ENCODE peak calls at places on chromosomes 16 and 17, in ten cellular contexts. R, W, J, C, E, L, Q, U, D and O are unnamed samples.

GRCh38 chr16:64475627-64476351 is 646.1 kb downstream of the CDH11 start:
- DNase-seq in R (peak), W (peak), J (no peak), C (no peak), E (no peak), L (no peak), Q (no peak), U (no peak), D (no peak), O (no peak)

GRCh38 chr16:48590476-48590875 is 19.5 kb downstream of the N4BP1 start:
- DNase-seq in R (no peak), W (no peak), J (no peak), C (no peak), E (no peak), L (no peak), Q (no peak), U (no peak), D (no peak), O (no peak)

GRCh38 chr17:31269597-31269996 is 27.4 kb downstream of the OMG start:
- DNase-seq in R (peak), W (peak), J (peak), C (no peak), E (no peak), L (no peak), Q (no peak), U (no peak), D (no peak), O (no peak)

GRCh38 chr17:81339180-81339501 is 44.0 kb upstream of the SLC38A10 start:
- DNase-seq in R (no peak), W (no peak), J (peak), C (no peak), E (no peak), L (no peak), Q (no peak), U (no peak), D (no peak), O (no peak)

GRCh38 chr16:89858973-89859808 is 14.2 kb upstream of the TCF25 start:
- DNase-seq in R (no peak), W (no peak), J (no peak), C (no peak), E (no peak), L (no peak), Q (no peak), U (no peak), D (no peak), O (no peak)

GRCh38 chr17:43608313-43608712 is 53.4 kb downstream of the MEOX1 start:
- DNase-seq in R (no peak), W (no peak), J (no peak), C (no peak), E (no peak), L (no peak), Q (no peak), U (no peak), D (peak), O (no peak)

GRCh38 chr17:75152971-75153853 is 1.1 kb downstream of the JPT1 start:
- DNase-seq in R (no peak), W (peak), J (peak), C (no peak), E (no peak), L (no peak), Q (no peak), U (peak), D (no peak), O (no peak)

GRCh38 chr16:26598061-26598460 is 468.7 kb upstream of the C16orf82 start:
- DNase-seq in R (no peak), W (no peak), J (no peak), C (peak), E (peak), L (no peak), Q (no peak), U (no peak), D (no peak), O (peak)

GRCh38 chr17:66956941-66957340 is 7.6 kb upstream of the CACNG4 start:
- DNase-seq in R (no peak), W (no peak), J (no peak), C (no peak), E (no peak), L (no peak), Q (no peak), U (no peak), D (no peak), O (no peak)